ENCODE peak calls at places on chromosomes 4 and X, in seven cellular contexts. F, Z, K, J, A, R and O are unnamed samples.

GRCh38 chr4:151324449-151325319 is 721 bp downstream of the SH3D19 start:
- DNase-seq in F (no peak), Z (no peak), K (peak; percentile 80), J (peak; percentile 90), A (peak; percentile 71), R (peak; percentile 47), O (peak; percentile 44)

GRCh38 chrX:103886624-103887023 is 54.6 kb upstream of the RAB9B start:
- DNase-seq in F (no peak), Z (no peak), K (no peak), J (no peak), A (no peak), R (no peak), O (no peak)

GRCh38 chr4:16066586-16067128 is 17.2 kb downstream of the PROM1 start:
- DNase-seq in F (no peak), Z (no peak), K (no peak), J (no peak), A (no peak), R (no peak), O (no peak)

GRCh38 chr4:176383273-176384077 is 63.7 kb downstream of the SPCS3 start:
- DNase-seq in F (no peak), Z (no peak), K (no peak), J (no peak), A (no peak), R (peak; percentile 81), O (no peak)

GRCh38 chrX:44439242-44439641 is 95.8 kb upstream of the EFHC2 start:
- DNase-seq in F (no peak), Z (no peak), K (peak; percentile 28), J (no peak), A (no peak), R (no peak), O (no peak)

GRCh38 chr4:153084939-153085630 is 119.2 kb upstream of the TRIM2 start:
- DNase-seq in F (peak; percentile 84), Z (peak; percentile 78), K (peak; percentile 55), J (peak; percentile 44), A (peak; percentile 77), R (peak; percentile 60), O (peak; percentile 66)

GRCh38 chrX:137427813-137428212 is 138.1 kb upstream of the ZIC3 start:
- DNase-seq in F (no peak), Z (no peak), K (no peak), J (no peak), A (no peak), R (no peak), O (no peak)

GRCh38 chr4:8547912-8548730 is 32.1 kb upstream of the GPR78 start:
- DNase-seq in F (no peak), Z (no peak), K (no peak), J (no peak), A (peak; percentile 47), R (no peak), O (peak; percentile 53)

GRCh38 chr4:143071351-143071750 is 113.4 kb upstream of the USP38 start:
- DNase-seq in F (no peak), Z (no peak), K (no peak), J (no peak), A (no peak), R (no peak), O (no peak)

GRCh38 chr4:23956601-23957364 is 66.9 kb upstream of the PPARGC1A start:
- DNase-seq in F (no peak), Z (no peak), K (no peak), J (no peak), A (no peak), R (peak; percentile 43), O (no peak)

GRCh38 chr4:128823025-128823661 is 13.6 kb downstream of the JADE1 start:
- DNase-seq in F (no peak), Z (no peak), K (peak; percentile 28), J (peak; percentile 21), A (no peak), R (peak; percentile 98), O (peak; percentile 80)

GRCh38 chrX:129642641-129643040 is 12.1 kb downstream of the APLN start:
- DNase-seq in F (no peak), Z (no peak), K (no peak), J (no peak), A (no peak), R (no peak), O (no peak)

GRCh38 chr4:80500593-80500992 is 165.1 kb downstream of the CFAP299 start:
- DNase-seq in F (no peak), Z (no peak), K (no peak), J (no peak), A (no peak), R (no peak), O (no peak)

GRCh38 chr4:74039065-74039763 is 725 bp upstream of the CXCL3 start:
- DNase-seq in F (no peak), Z (no peak), K (no peak), J (no peak), A (no peak), R (peak; percentile 16), O (peak; percentile 20)

GRCh38 chr4:35166437-35166836 is 1077.9 kb downstream of the ARAP2 start:
- DNase-seq in F (no peak), Z (no peak), K (no peak), J (no peak), A (no peak), R (no peak), O (peak; percentile 19)

GRCh38 chrX:46029777-46030176 is 515.4 kb downstream of the ZNF674 start:
- DNase-seq in F (no peak), Z (no peak), K (no peak), J (no peak), A (no peak), R (no peak), O (no peak)

GRCh38 chr4:144634978-144635747 is 10.8 kb upstream of the HHIP start:
- DNase-seq in F (no peak), Z (peak; percentile 91), K (no peak), J (no peak), A (no peak), R (no peak), O (no peak)

GRCh38 chr4:24995346-24995745 is 35.4 kb downstream of the LGI2 start:
- DNase-seq in F (no peak), Z (no peak), K (no peak), J (no peak), A (no peak), R (no peak), O (no peak)

GRCh38 chrX:119041175-119041574 is 31.6 kb upstream of the CT47C1 start:
- DNase-seq in F (no peak), Z (no peak), K (peak; percentile 50), J (peak; percentile 32), A (peak; percentile 79), R (peak; percentile 88), O (peak; percentile 25)

GRCh38 chr4:89531932-89532640 is 224.5 kb upstream of the GPRIN3 start:
- DNase-seq in F (no peak), Z (no peak), K (no peak), J (no peak), A (no peak), R (no peak), O (no peak)

GRCh38 chrX:20253232-20253543 is 13.5 kb downstream of the RPS6KA3 start:
- DNase-seq in F (no peak), Z (no peak), K (no peak), J (no peak), A (no peak), R (no peak), O (no peak)
- TF ChIP-seq CTCF in F (peak; percentile 12), Z (no peak), K (no peak), J (no peak), A (no peak), R (no peak), O (no peak)

GRCh38 chrX:13891367-13892146 is 74.7 kb upstream of the GPM6B start:
- DNase-seq in F (no peak), Z (no peak), K (no peak), J (no peak), A (no peak), R (no peak), O (no peak)

GRCh38 chrX:13894888-13895564 is 78.1 kb upstream of the GPM6B start:
- DNase-seq in F (no peak), Z (no peak), K (no peak), J (no peak), A (no peak), R (peak; percentile 18), O (no peak)

GRCh38 chrX:13890806-13891205 is 73.9 kb upstream of the GPM6B start:
- DNase-seq in F (no peak), Z (no peak), K (no peak), J (no peak), A (no peak), R (no peak), O (no peak)

GRCh38 chrX:13892856-13893255 is 76.0 kb upstream of the GPM6B start:
- DNase-seq in F (no peak), Z (no peak), K (no peak), J (no peak), A (no peak), R (peak; percentile 12), O (no peak)

GRCh38 chrX:13893826-13894225 is 76.9 kb upstream of the GPM6B start:
- DNase-seq in F (no peak), Z (no peak), K (no peak), J (no peak), A (no peak), R (no peak), O (no peak)
- H3K27ac ChIP-seq in F (no peak overlapping the region), Z (no peak overlapping the region), K (no peak overlapping the region), J (no peak overlapping the region), A (no peak overlapping the region), R (no peak overlapping the region), O (no peak overlapping the region)

DNA sequence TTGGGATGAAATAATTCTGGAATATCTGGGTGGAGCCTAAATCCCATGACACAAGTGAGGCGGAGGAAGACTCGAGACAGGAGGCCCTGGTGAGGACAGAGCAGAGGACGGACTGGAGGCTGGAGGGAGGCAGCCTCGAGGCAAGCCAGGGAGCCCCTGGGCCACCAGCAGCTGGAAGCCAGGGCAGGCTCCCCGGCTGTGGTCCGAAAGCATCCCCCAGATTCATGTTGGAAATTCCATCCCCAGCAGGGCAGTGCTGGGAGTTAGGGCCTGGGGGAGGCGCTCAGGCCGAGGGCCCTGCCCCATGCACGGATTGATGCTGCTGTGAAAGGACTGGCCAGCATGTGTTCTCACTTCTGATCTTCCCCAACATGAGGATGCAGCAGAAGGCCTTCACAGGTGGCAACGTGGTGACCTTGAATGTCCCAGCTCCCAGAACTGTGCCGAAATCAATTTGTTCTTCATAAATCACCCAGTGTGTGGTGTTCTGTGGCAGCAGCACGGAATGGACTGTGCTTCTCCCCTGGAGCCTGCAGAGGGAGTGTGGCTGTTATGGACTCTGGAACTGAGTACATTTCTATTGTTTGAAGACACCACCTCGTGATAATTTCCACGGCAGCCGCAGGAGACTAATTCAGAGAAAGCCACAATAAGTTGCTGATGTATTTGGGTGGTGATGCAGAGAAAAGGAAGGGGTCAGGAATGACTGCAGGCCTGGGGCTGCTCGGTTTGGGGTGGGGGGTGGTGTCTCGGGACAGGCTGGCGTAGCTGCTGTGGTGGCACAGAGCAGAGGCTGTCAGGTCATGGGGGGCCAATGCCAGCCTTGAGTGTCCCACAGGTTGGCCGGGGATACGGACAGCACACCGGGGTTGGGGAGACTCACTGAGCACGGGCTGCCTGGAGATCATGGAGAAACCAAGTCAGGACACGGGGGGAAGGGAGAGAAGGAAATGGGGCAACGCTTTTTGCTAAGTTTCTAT is 56.9 kb downstream of the PCGF3 start:
- DNase-seq in F (no peak), Z (no peak), K (peak; percentile 20), J (no peak), A (no peak), R (no peak), O (no peak)
- TF ChIP-seq CTCF in F (no peak), Z (no peak), K (no peak), J (peak; percentile 26), A (no peak), R (peak; percentile 19), O (no peak)

DNA sequence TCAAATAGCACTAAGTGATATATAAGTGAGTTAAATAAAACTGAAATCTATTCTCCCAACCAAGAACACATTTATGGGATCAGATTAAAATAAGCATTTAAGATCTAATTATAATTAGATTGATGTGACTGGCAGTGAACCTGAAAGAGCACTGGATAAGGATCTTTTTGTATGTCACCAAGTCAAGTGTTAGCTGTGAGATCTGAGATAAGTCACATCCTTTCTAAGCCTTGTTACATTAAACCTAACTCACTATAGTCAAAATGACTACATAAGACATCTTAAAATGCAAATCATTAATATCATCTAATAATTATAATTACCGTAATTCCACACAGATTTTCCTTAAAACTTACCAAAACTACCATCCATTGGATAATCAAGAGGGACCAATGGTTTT is 1.6 kb downstream of the CCNA2 start:
- DNase-seq in F (no peak), Z (no peak), K (no peak), J (no peak), A (no peak), R (no peak), O (no peak)
- H3K27ac ChIP-seq in F (no peak overlapping the region), Z (no peak overlapping the region), K (peak overlapping the region; percentile 93), J (no peak overlapping the region), A (no peak overlapping the region), R (no peak overlapping the region), O (no peak overlapping the region)